ENCODE peak calls at places on chromosomes 16 and 17, in four cellular contexts. S, D, R and G are unnamed samples.

GRCh38 chr17:1630662-1631061 is 2.0 kb upstream of the SLC43A2 start:
- DNase-seq in D (no peak), R (no peak), S (no peak), G (no peak)

GRCh38 chr17:45234641-45235040 is 13.0 kb downstream of the FMNL1 start:
- DNase-seq in S (peak; percentile 74), D (no peak), R (peak; percentile 61), G (no peak)

GRCh38 chr17:49987681-49988441 is 7.2 kb downstream of the DLX3 start:
- DNase-seq in R (peak; percentile 70), S (no peak), D (no peak), G (peak; percentile 67)

GRCh38 chr17:27993161-27993695 is 49.2 kb upstream of the NLK start:
- DNase-seq in R (no peak), D (no peak), S (no peak), G (no peak)

GRCh38 chr17:39929657-39930407 is 2.3 kb downstream of the LRRC3C start:
- DNase-seq in D (peak; percentile 43), R (peak; percentile 54), S (no peak), G (no peak)

GRCh38 chr16:89031715-89032659 is 55.0 kb upstream of the CBFA2T3 start:
- DNase-seq in R (no peak), D (no peak), S (peak; percentile 79), G (no peak)

GRCh38 chr16:86669937-86670772 is 91.8 kb downstream of the FOXL1 start:
- DNase-seq in D (no peak), S (no peak), R (no peak), G (no peak)

GRCh38 chr16:25135239-25135878 is 23.8 kb downstream of the LCMT1 start:
- DNase-seq in D (no peak), S (no peak), R (no peak), G (no peak)

GRCh38 chr16:10993649-10994048 is 49.3 kb downstream of the CLEC16A start:
- DNase-seq in R (no peak), S (no peak), D (no peak), G (no peak)

GRCh38 chr16:48378836-48379235 is 6.4 kb downstream of the SIAH1 start:
- DNase-seq in D (no peak), R (no peak), S (no peak), G (no peak)

GRCh38 chr16:30113031-30113710 is at the start of gene GDPD3:
- DNase-seq in S (no peak), D (no peak), R (no peak), G (no peak)

GRCh38 chr16:50354629-50355456 is 13.9 kb downstream of the BRD7 start:
- DNase-seq in D (no peak), S (no peak), R (no peak), G (no peak)

GRCh38 chr17:65222216-65222738 is 85.1 kb downstream of the RGS9 start:
- DNase-seq in D (no peak), S (no peak), R (no peak), G (no peak)

GRCh38 chr16:89712476-89712805 is 8.3 kb downstream of the VPS9D1 start:
- DNase-seq in S (peak; percentile 36), D (no peak), R (no peak), G (no peak)

GRCh38 chr17:7894226-7894625 is 5.6 kb downstream of the CHD3 start:
- DNase-seq in S (no peak), D (no peak), R (no peak), G (no peak)

GRCh38 chr16:22694887-22695382 is 119.0 kb upstream of the HS3ST2 start:
- DNase-seq in R (no peak), S (no peak), D (peak; percentile 96), G (no peak)

GRCh38 chr17:18076941-18077340 is 10.8 kb upstream of the DRG2 start:
- DNase-seq in D (no peak), R (no peak), S (no peak), G (no peak)